ENCODE peak calls at places on chromosomes 3 and 15, in six cellular contexts. X is HepG2, B is SK-N-SH, H is GM12892, P is K562, Z is GM12878. F is an unnamed sample.

GRCh38 chr15:75809986-75810750 is 33.1 kb upstream of the UBE2Q2 start:
- DNase-seq in X (peak; percentile 44), B (peak; percentile 39), H (no peak), P (peak; percentile 50), Z (no peak), F (no peak)

GRCh38 chr3:8775602-8776001 is 6.2 kb upstream of the OXTR start:
- DNase-seq in X (no peak), B (no peak), H (no peak), P (no peak), Z (no peak), F (no peak)

GRCh38 chr3:128318275-128318920 is 148.3 kb downstream of the DNAJB8 start:
- DNase-seq in X (no peak), B (peak; percentile 53), H (no peak), P (no peak), Z (no peak), F (no peak)

GRCh38 chr15:52080031-52080430 is 32.5 kb downstream of the BCL2L10 start:
- DNase-seq in X (no peak), B (no peak), H (no peak), P (no peak), Z (no peak), F (no peak)

GRCh38 chr3:58535531-58536500 is 1.2 kb downstream of the ACOX2 start:
- DNase-seq in X (peak; percentile 89), B (no peak), H (no peak), P (peak; percentile 11), Z (no peak), F (no peak)

GRCh38 chr3:71201939-71202338 is 381.6 kb downstream of the FOXP1 start:
- DNase-seq in X (no peak), B (no peak), H (no peak), P (no peak), Z (no peak), F (no peak)

GRCh38 chr15:67184208-67184925 is 70.1 kb downstream of the AAGAB start:
- DNase-seq in X (no peak), B (no peak), H (no peak), P (no peak), Z (no peak), F (no peak)

GRCh38 chr15:56869573-56869972 is 48.9 kb upstream of the TCF12 start:
- DNase-seq in X (no peak), B (peak; percentile 27), H (no peak), P (no peak), Z (no peak), F (no peak)

GRCh38 chr3:141345528-141345927 is 22.8 kb upstream of the ZBTB38 start:
- DNase-seq in X (no peak), B (no peak), H (no peak), P (no peak), Z (no peak), F (no peak)

GRCh38 chr3:195388380-195388779 is 54.4 kb downstream of the ACAP2 start:
- DNase-seq in X (peak; percentile 2), B (no peak), H (no peak), P (no peak), Z (no peak), F (no peak)

GRCh38 chr3:178353292-178353814 is 182.9 kb upstream of the KCNMB2 start:
- DNase-seq in X (no peak), B (no peak), H (no peak), P (no peak), Z (no peak), F (no peak)

GRCh38 chr3:70358978-70359580 is 46.6 kb upstream of the MDFIC2 start:
- DNase-seq in X (peak; percentile 2), B (peak; percentile 14), H (no peak), P (peak; percentile 4), Z (no peak), F (no peak)

GRCh38 chr3:148681080-148681479 is 16.6 kb upstream of the AGTR1 start:
- DNase-seq in X (no peak), B (no peak), H (no peak), P (no peak), Z (no peak), F (no peak)

GRCh38 chr3:52109556-52110380 is 44.5 kb downstream of the POC1A start:
- DNase-seq in X (no peak), B (peak; percentile 69), H (no peak), P (no peak), Z (no peak), F (no peak)

GRCh38 chr3:48715179-48715800 is 1.7 kb downstream of the IP6K2 start:
- DNase-seq in X (no peak), B (peak; percentile 52), H (no peak), P (no peak), Z (no peak), F (no peak)

GRCh38 chr3:43583481-43583880 is 38.3 kb downstream of the ANO10 start:
- DNase-seq in X (no peak), B (peak; percentile 8), H (no peak), P (peak; percentile 31), Z (no peak), F (no peak)

GRCh38 chr15:75043509-75044257 is 20.3 kb downstream of the PPCDC start:
- DNase-seq in X (peak; percentile 96), B (no peak), H (peak; percentile 53), P (peak; percentile 91), Z (peak; percentile 93), F (no peak)

GRCh38 chr15:75904241-75904631 is 558 bp downstream of the FBXO22 start:
- DNase-seq in X (peak; percentile 43), B (peak; percentile 61), H (no peak), P (no peak), Z (no peak), F (peak; percentile 22)

GRCh38 chr3:72299321-72299802 is 514.4 kb upstream of the PROK2 start:
- DNase-seq in X (no peak), B (peak; percentile 65), H (no peak), P (no peak), Z (no peak), F (no peak)

GRCh38 chr15:44265757-44266156 is 22.8 kb upstream of the GOLM2 start:
- DNase-seq in X (no peak), B (no peak), H (no peak), P (no peak), Z (no peak), F (no peak)

GRCh38 chr3:68866157-68866556 is 66.2 kb downstream of the TAFA4 start:
- DNase-seq in X (no peak), B (no peak), H (no peak), P (no peak), Z (no peak), F (no peak)

GRCh38 chr15:44811347-44811746 is 75.0 kb downstream of the TRIM69 start:
- DNase-seq in X (peak; percentile 24), B (no peak), H (no peak), P (no peak), Z (no peak), F (no peak)

GRCh38 chr15:80998252-80998651 is 2.5 kb upstream of the TLNRD1 start:
- DNase-seq in X (no peak), B (no peak), H (no peak), P (no peak), Z (no peak), F (no peak)

GRCh38 chr3:69411331-69411730 is 25.4 kb upstream of the FRMD4B start:
- DNase-seq in X (no peak), B (no peak), H (no peak), P (no peak), Z (no peak), F (no peak)

GRCh38 chr3:106268696-106269095 is 399.9 kb upstream of the CBLB start:
- DNase-seq in X (no peak), B (no peak), H (no peak), P (no peak), Z (no peak), F (no peak)

DNA sequence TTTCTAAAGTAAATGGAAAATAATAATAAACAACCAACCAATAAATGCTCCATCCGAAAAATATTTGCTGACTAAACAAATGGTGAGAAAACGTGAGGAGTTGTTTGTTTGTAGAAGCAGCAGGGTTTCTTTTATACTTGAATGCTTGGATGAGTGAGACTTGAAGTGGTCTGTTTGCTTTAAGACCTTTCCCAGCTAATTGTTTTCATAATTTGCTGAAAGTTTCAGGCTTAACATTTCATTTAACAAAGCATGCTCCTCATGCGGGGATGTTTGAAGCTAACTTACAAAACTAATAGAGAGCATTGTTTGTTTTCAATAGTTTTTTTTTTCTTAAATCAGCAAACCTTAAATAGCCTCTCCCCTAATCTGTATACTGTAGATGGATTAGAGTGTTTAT is 484.6 kb downstream of the ROBO2 start:
- DNase-seq in X (no peak), B (no peak), H (no peak), P (no peak), Z (no peak), F (no peak)
- TF ChIP-seq TAF1 in X (no peak), B (no peak), H (no peak), P (no peak), Z (no peak), F (no peak)

GRCh38 chr15:69602095-69602494 is 149.5 kb downstream of the RPLP1 start:
- DNase-seq in X (no peak), B (no peak), H (no peak), P (no peak), Z (no peak), F (no peak)

GRCh38 chr15:69602921-69603320 is 150.3 kb downstream of the RPLP1 start:
- DNase-seq in X (no peak), B (no peak), H (no peak), P (no peak), Z (no peak), F (no peak)

GRCh38 chr15:69607101-69607500 is 154.5 kb downstream of the RPLP1 start:
- DNase-seq in X (no peak), B (no peak), H (no peak), P (no peak), Z (no peak), F (no peak)

GRCh38 chr15:69603369-69604049 is 150.9 kb downstream of the RPLP1 start:
- DNase-seq in X (no peak), B (no peak), H (no peak), P (no peak), Z (no peak), F (no peak)

GRCh38 chr15:69604050-69604378 is 151.4 kb downstream of the RPLP1 start:
- DNase-seq in X (peak; percentile 16), B (no peak), H (no peak), P (no peak), Z (no peak), F (no peak)
- TF ChIP-seq TAF1 in X (no peak), B (no peak), H (no peak), P (no peak), Z (no peak), F (no peak)

GRCh38 chr3:30659270-30660127 is 53.1 kb downstream of the TGFBR2 start:
- DNase-seq in X (peak; percentile 78), B (no peak), H (no peak), P (no peak), Z (no peak), F (no peak)
- TF ChIP-seq TAF1 in X (no peak), B (no peak), H (no peak), P (no peak), Z (no peak), F (no peak)

DNA sequence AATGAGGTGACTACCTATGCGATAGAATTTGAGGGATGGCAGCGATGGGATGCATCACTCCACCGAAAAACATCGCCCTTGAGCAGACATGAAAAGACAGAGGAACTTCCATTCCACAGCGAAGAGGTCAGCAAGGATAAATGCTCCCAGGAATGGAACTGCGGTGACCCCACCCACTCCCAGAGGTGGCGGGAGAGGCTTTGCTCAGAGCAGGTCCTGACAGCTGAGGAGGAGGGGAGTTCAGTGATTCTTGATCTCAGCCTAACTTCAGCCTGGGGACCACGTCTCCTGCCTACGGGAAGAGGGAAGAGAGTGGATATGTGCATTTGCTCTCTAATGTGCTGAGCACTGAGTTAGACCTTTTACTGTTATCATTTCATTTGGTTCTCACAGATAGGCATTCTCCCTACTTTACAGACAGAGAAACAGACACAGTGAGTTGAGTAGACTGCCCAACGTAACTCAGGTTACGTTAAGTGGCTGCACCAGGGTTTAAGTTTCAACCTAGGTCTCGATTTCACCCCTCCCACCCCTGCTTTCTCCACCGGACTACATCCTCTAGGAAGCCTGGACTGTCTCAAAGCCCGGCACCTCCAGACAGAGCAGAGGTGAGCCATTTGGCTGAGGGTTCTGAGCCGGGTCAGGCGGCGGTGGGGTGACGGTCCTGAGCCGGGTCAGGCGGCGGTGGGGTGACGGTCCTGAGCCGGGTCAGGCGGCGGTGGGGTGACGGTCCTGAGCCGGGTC is 170.0 kb downstream of the RAB11A start:
- DNase-seq in X (no peak), B (no peak), H (no peak), P (no peak), Z (no peak), F (no peak)
- TF ChIP-seq TAF1 in X (no peak), B (no peak), H (no peak), P (no peak), Z (no peak), F (no peak)